ENCODE peak calls at places on chromosomes 7 and 10, in six cellular contexts. G is RPMI7951; A is T-cell; C is cardiac muscle cell; Z is stimulated activated CD4-positive, alpha-beta T cell treated with anti-CD3 and anti-CD28 coated beads, Interleukin-15, amount 100 ng/mL, for 24 hours; Q is activated T-helper 1 cell treated with anti-CD3 and anti-CD28 coated beads, Interleukin-2, amount 50 U/mL, for 16 hours. N is an unnamed sample.

GRCh38 chr10:122525788-122526187 is 34.8 kb upstream of the DMBT1 start:
- DNase-seq in G (no peak), A (no peak), C (peak), Z (peak), Q (no peak), N (no peak)

GRCh38 chr10:15120523-15120922 is 23.4 kb downstream of the RPP38 start:
- DNase-seq in G (no peak), A (no peak), C (no peak), Z (no peak), Q (no peak), N (no peak)

GRCh38 chr7:39623312-39624201 is at the start of gene RALA:
- DNase-seq in G (peak), A (peak), C (peak), Z (peak), Q (peak), N (peak)

GRCh38 chr7:2473496-2474180 is 2.6 kb downstream of the GRIFIN start:
- DNase-seq in G (no peak), A (no peak), C (no peak), Z (no peak), Q (no peak), N (no peak)

GRCh38 chr10:117264776-117265175 is 23.9 kb downstream of the SLC18A2 start:
- DNase-seq in G (no peak), A (no peak), C (no peak), Z (no peak), Q (no peak), N (no peak)

GRCh38 chr10:16441106-16441850 is 4.5 kb downstream of the PTER start:
- DNase-seq in G (peak), A (no peak), C (no peak), Z (no peak), Q (no peak), N (no peak)

GRCh38 chr7:17326378-17326777 is 27.9 kb downstream of the AHR start:
- DNase-seq in G (no peak), A (no peak), C (no peak), Z (no peak), Q (no peak), N (no peak)

GRCh38 chr10:31912289-31912688 is 16.3 kb downstream of the ARHGAP12 start:
- DNase-seq in G (no peak), A (no peak), C (no peak), Z (no peak), Q (no peak), N (no peak)

GRCh38 chr10:116636976-116637375 is 16.2 kb downstream of the PNLIPRP2 start:
- DNase-seq in G (no peak), A (no peak), C (no peak), Z (no peak), Q (no peak), N (no peak)

GRCh38 chr10:101839421-101840063 is 4.1 kb downstream of the KCNIP2 start:
- DNase-seq in G (peak), A (peak), C (peak), Z (peak), Q (peak), N (peak)

GRCh38 chr10:110508806-110509544 is 11.3 kb downstream of the DUSP5 start:
- DNase-seq in G (peak), A (no peak), C (no peak), Z (no peak), Q (no peak), N (no peak)

GRCh38 chr10:79137826-79138225 is 69.1 kb downstream of the ZMIZ1 start:
- DNase-seq in G (peak), A (peak), C (no peak), Z (peak), Q (no peak), N (peak)

GRCh38 chr10:91381562-91381923 is 28.6 kb upstream of the HECTD2 start:
- DNase-seq in G (peak), A (no peak), C (no peak), Z (no peak), Q (no peak), N (no peak)

GRCh38 chr7:99525713-99526440 is 21.4 kb downstream of the ZKSCAN5 start:
- DNase-seq in G (no peak), A (no peak), C (peak), Z (peak), Q (no peak), N (no peak)

GRCh38 chr7:90900640-90901353 is 304.7 kb downstream of the CDK14 start:
- DNase-seq in G (no peak), A (no peak), C (no peak), Z (no peak), Q (no peak), N (no peak)

GRCh38 chr10:120969219-120969645 is 118.1 kb downstream of the WDR11 start:
- DNase-seq in G (peak), A (no peak), C (no peak), Z (peak), Q (no peak), N (no peak)

GRCh38 chr10:84195044-84195830 is 900 bp downstream of the CDHR1 start:
- DNase-seq in G (no peak), A (no peak), C (no peak), Z (no peak), Q (no peak), N (no peak)

GRCh38 chr10:12685261-12685861 is 316.2 kb downstream of the CCDC3 start:
- DNase-seq in G (no peak), A (no peak), C (no peak), Z (no peak), Q (no peak), N (no peak)

N was measured in central memory CD8-positive, alpha-beta T cell.